ENCODE peak calls at places on chromosomes 5 and 9, in ten cellular contexts. One of them, this sample, is unnamed.

GRCh38 chr9:125407974-125408900 is 146.6 kb downstream of the GAPVD1 start:
- DNase-seq in RCC 7860: peak; percentile 42
- DNase-seq in HuH-7: peak; percentile 95
- DNase-seq in heart right ventricle: peak; percentile 84
- DNase-seq in Panc1: no peak
- DNase-seq in fibroblast of pulmonary artery: peak; percentile 72
- DNase-seq in sciatic nerve: peak; percentile 87
- DNase-seq in AG09319: peak; percentile 43
- DNase-seq in BJ: no peak
- DNase-seq in Daoy: peak; percentile 90
- DNase-seq in this sample: peak; percentile 65

GRCh38 chr9:133521122-133522072 is 3.4 kb downstream of the MYMK start:
- DNase-seq in RCC 7860: no peak
- DNase-seq in HuH-7: no peak
- DNase-seq in heart right ventricle: no peak
- DNase-seq in Panc1: no peak
- DNase-seq in fibroblast of pulmonary artery: no peak
- DNase-seq in sciatic nerve: no peak
- DNase-seq in AG09319: no peak
- DNase-seq in BJ: no peak
- DNase-seq in Daoy: no peak
- DNase-seq in this sample: no peak

GRCh38 chr5:109242518-109242917 is 167.3 kb downstream of the PJA2 start:
- DNase-seq in RCC 7860: no peak
- DNase-seq in HuH-7: no peak
- DNase-seq in heart right ventricle: no peak
- DNase-seq in Panc1: no peak
- DNase-seq in fibroblast of pulmonary artery: no peak
- DNase-seq in sciatic nerve: no peak
- DNase-seq in AG09319: no peak
- DNase-seq in BJ: no peak
- DNase-seq in Daoy: no peak
- DNase-seq in this sample: no peak

GRCh38 chr9:110125207-110125751 is 82.7 kb downstream of the C9orf152 start:
- DNase-seq in RCC 7860: peak; percentile 92
- DNase-seq in HuH-7: peak; percentile 78
- DNase-seq in heart right ventricle: peak; percentile 82
- DNase-seq in Panc1: no peak
- DNase-seq in fibroblast of pulmonary artery: peak; percentile 99
- DNase-seq in sciatic nerve: peak; percentile 93
- DNase-seq in AG09319: no peak
- DNase-seq in BJ: peak; percentile 96
- DNase-seq in Daoy: peak; percentile 73
- DNase-seq in this sample: no peak

GRCh38 chr5:98816574-98817222 is 43.2 kb downstream of the RGMB start:
- DNase-seq in RCC 7860: no peak
- DNase-seq in HuH-7: no peak
- DNase-seq in heart right ventricle: no peak
- DNase-seq in Panc1: no peak
- DNase-seq in fibroblast of pulmonary artery: peak; percentile 42
- DNase-seq in sciatic nerve: no peak
- DNase-seq in AG09319: no peak
- DNase-seq in BJ: no peak
- DNase-seq in Daoy: peak; percentile 12
- DNase-seq in this sample: no peak

GRCh38 chr5:179271301-179271650 is 74.0 kb downstream of the ADAMTS2 start:
- DNase-seq in RCC 7860: no peak
- DNase-seq in HuH-7: no peak
- DNase-seq in heart right ventricle: no peak
- DNase-seq in Panc1: no peak
- DNase-seq in fibroblast of pulmonary artery: no peak
- DNase-seq in sciatic nerve: peak; percentile 61
- DNase-seq in AG09319: no peak
- DNase-seq in BJ: no peak
- DNase-seq in Daoy: no peak
- DNase-seq in this sample: no peak

GRCh38 chr9:93648836-93649235 is 72.5 kb downstream of the PHF2 start:
- DNase-seq in RCC 7860: no peak
- DNase-seq in HuH-7: no peak
- DNase-seq in heart right ventricle: no peak
- DNase-seq in Panc1: no peak
- DNase-seq in fibroblast of pulmonary artery: no peak
- DNase-seq in sciatic nerve: peak; percentile 42
- DNase-seq in AG09319: no peak
- DNase-seq in BJ: no peak
- DNase-seq in Daoy: peak; percentile 0
- DNase-seq in this sample: no peak

GRCh38 chr9:36877239-36877638 is 156.8 kb downstream of the PAX5 start:
- DNase-seq in RCC 7860: no peak
- DNase-seq in HuH-7: no peak
- DNase-seq in heart right ventricle: no peak
- DNase-seq in Panc1: no peak
- DNase-seq in fibroblast of pulmonary artery: no peak
- DNase-seq in sciatic nerve: no peak
- DNase-seq in AG09319: no peak
- DNase-seq in BJ: no peak
- DNase-seq in Daoy: no peak
- DNase-seq in this sample: no peak

GRCh38 chr5:13994606-13995336 is 50.3 kb upstream of the DNAH5 start:
- DNase-seq in RCC 7860: peak; percentile 39
- DNase-seq in HuH-7: no peak
- DNase-seq in heart right ventricle: no peak
- DNase-seq in Panc1: no peak
- DNase-seq in fibroblast of pulmonary artery: no peak
- DNase-seq in sciatic nerve: no peak
- DNase-seq in AG09319: peak; percentile 36
- DNase-seq in BJ: no peak
- DNase-seq in Daoy: peak; percentile 8
- DNase-seq in this sample: no peak

GRCh38 chr9:128683340-128684064 is 5.5 kb upstream of the SET start:
- DNase-seq in RCC 7860: peak; percentile 33
- DNase-seq in HuH-7: no peak
- DNase-seq in heart right ventricle: peak; percentile 42
- DNase-seq in Panc1: no peak
- DNase-seq in fibroblast of pulmonary artery: peak; percentile 82
- DNase-seq in sciatic nerve: peak; percentile 69
- DNase-seq in AG09319: no peak
- DNase-seq in BJ: no peak
- DNase-seq in Daoy: peak; percentile 50
- DNase-seq in this sample: peak; percentile 38

GRCh38 chr9:8429157-8429556 is 629.6 kb upstream of the DMAC1 start:
- DNase-seq in RCC 7860: no peak
- DNase-seq in HuH-7: no peak
- DNase-seq in heart right ventricle: no peak
- DNase-seq in Panc1: no peak
- DNase-seq in fibroblast of pulmonary artery: no peak
- DNase-seq in sciatic nerve: no peak
- DNase-seq in AG09319: no peak
- DNase-seq in BJ: no peak
- DNase-seq in Daoy: no peak
- DNase-seq in this sample: no peak

GRCh38 chr5:123285122-123286011 is 137.8 kb downstream of the CEP120 start:
- DNase-seq in RCC 7860: no peak
- DNase-seq in HuH-7: peak; percentile 15
- DNase-seq in heart right ventricle: no peak
- DNase-seq in Panc1: no peak
- DNase-seq in fibroblast of pulmonary artery: peak; percentile 30
- DNase-seq in sciatic nerve: no peak
- DNase-seq in AG09319: no peak
- DNase-seq in BJ: no peak
- DNase-seq in Daoy: peak; percentile 11
- DNase-seq in this sample: no peak

This sample was measured in T-helper 2 cell treated with Interferon-gamma antibody and Interleukin-4, amounts not matched to agents 5 μg/mL and 100 μg/mL, for 36 hours.